ENCODE peak calls at places on chromosomes 6 and 20, in six cellular contexts. D is right lobe of liver, E is heart left ventricle, U is transverse colon, S is K562, X is body of pancreas. I is an unnamed sample.

GRCh38 chr6:133170602-133171001 is 70.6 kb upstream of the EYA4 start:
- DNase-seq in D (no peak), E (no peak), U (no peak), S (no peak), X (no peak), I (no peak)

GRCh38 chr6:30820196-30820595 is 64.1 kb upstream of the DDR1 start:
- DNase-seq in D (no peak), E (peak; percentile 75), U (peak; percentile 76), S (no peak), X (peak; percentile 51), I (no peak)

GRCh38 chr6:12576389-12576788 is 140.2 kb upstream of the PHACTR1 start:
- DNase-seq in D (no peak), E (no peak), U (no peak), S (no peak), X (no peak), I (no peak)

GRCh38 chr6:36875250-36875633 is 639 bp upstream of the PPIL1 start:
- DNase-seq in D (no peak), E (no peak), U (no peak), S (peak; percentile 37), X (no peak), I (no peak)

GRCh38 chr20:44714102-44714700 is 968 bp upstream of the CCN5 start:
- DNase-seq in D (no peak), E (peak; percentile 83), U (no peak), S (no peak), X (no peak), I (no peak)

GRCh38 chr6:53611342-53611741 is 54.2 kb downstream of the KLHL31 start:
- DNase-seq in D (no peak), E (no peak), U (no peak), S (no peak), X (no peak), I (no peak)

GRCh38 chr20:651713-652610 is 1.0 kb downstream of the SRXN1 start:
- DNase-seq in D (no peak), E (no peak), U (peak; percentile 27), S (peak; percentile 58), X (no peak), I (no peak)

GRCh38 chr6:26053929-26054658 is 33.1 kb upstream of the HFE start:
- DNase-seq in D (no peak), E (no peak), U (no peak), S (no peak), X (no peak), I (no peak)

GRCh38 chr6:85675030-85675819 is 32.5 kb upstream of the SYNCRIP start:
- DNase-seq in D (no peak), E (no peak), U (peak; percentile 23), S (no peak), X (no peak), I (no peak)

GRCh38 chr6:130503146-130503545 is 137.3 kb downstream of the TMEM200A start:
- DNase-seq in D (no peak), E (no peak), U (no peak), S (no peak), X (no peak), I (no peak)

GRCh38 chr6:80338201-80338836 is 231.8 kb downstream of the BCKDHB start:
- DNase-seq in D (peak; percentile 52), E (peak; percentile 50), U (peak; percentile 54), S (peak; percentile 57), X (peak; percentile 70), I (peak; percentile 58)

GRCh38 chr20:16404640-16405039 is 168.6 kb downstream of the KIF16B start:
- DNase-seq in D (no peak), E (no peak), U (no peak), S (no peak), X (no peak), I (no peak)

GRCh38 chr6:132017921-132018320 is 66.7 kb upstream of the CCN2 start:
- DNase-seq in D (no peak), E (no peak), U (no peak), S (no peak), X (no peak), I (no peak)

GRCh38 chr6:165841153-165841558 is 178.1 kb upstream of the PDE10A start:
- DNase-seq in D (no peak), E (no peak), U (no peak), S (no peak), X (no peak), I (no peak)
- TF ChIP-seq POLR2A in D (no peak), E (no peak), U (no peak), S (no peak), X (no peak), I (no peak)

DNA sequence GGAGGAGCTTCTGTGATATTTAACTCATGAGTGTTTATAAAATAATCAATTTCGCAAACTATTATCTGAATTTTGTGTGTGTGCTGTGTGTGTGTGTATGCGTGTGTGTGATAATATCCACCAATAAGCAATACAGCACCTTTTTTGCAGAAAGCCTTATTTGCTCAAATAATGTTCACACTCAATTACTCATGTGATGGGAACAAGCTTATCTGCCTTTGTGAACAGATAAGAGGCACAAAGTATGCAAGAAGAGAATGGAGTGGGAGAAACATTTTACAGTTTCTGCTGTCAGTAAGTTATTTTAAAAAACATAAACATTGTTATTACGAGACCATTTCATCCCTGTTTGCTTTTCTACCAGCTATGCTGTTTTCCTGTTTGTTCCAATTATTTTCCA is 36.7 kb upstream of the PTPRK start:
- DNase-seq in D (no peak), E (no peak), U (no peak), S (no peak), X (no peak), I (no peak)
- TF ChIP-seq CTCF in D (no peak), E (no peak), U (no peak), S (no peak), X (no peak), I (no peak)

GRCh38 chr20:63651942-63652191 is 1.4 kb downstream of the STMN3 start:
- DNase-seq in D (no peak), E (no peak), U (no peak), S (peak; percentile 29), X (no peak), I (no peak)
- H3K27ac ChIP-seq in D (no peak overlapping the region), E (no peak overlapping the region), U (no peak overlapping the region), S (no peak overlapping the region), X (no peak overlapping the region), I (peak overlapping the region; percentile 76)

DNA sequence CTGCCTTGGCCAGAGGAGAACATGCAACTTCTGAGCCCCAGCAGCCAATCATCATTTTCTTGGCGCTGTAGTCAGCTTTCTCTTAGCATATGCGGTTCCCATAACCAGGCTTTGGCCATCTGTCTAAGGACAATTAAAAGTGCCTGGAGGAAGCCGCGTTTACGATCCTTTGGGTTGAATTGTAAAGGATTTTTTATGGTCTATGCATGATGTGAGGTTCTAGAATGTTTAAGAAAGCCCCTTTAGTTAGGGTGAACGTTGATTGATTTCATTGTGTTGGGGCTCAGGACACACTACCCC is 791 bp upstream of the CDK19 start:
- DNase-seq in D (no peak), E (no peak), U (no peak), S (no peak), X (no peak), I (no peak)
- TF ChIP-seq POLR2A in D (no peak), E (no peak), U (no peak), S (no peak), X (no peak), I (no peak)

GRCh38 chr20:10225439-10226080 is 6.9 kb downstream of the SNAP25 start:
- DNase-seq in D (no peak), E (no peak), U (no peak), S (peak; percentile 25), X (no peak), I (no peak)
- TF ChIP-seq CTCF in D (no peak), E (no peak), U (no peak), S (peak; percentile 39), X (no peak), I (no peak)

GRCh38 chr20:38291961-38292360 is 12.0 kb upstream of the BPI start:
- DNase-seq in D (no peak), E (no peak), U (no peak), S (no peak), X (no peak), I (no peak)
- H3K27ac ChIP-seq in D (no peak overlapping the region), E (no peak overlapping the region), U (no peak overlapping the region), S (no peak overlapping the region), X (no peak overlapping the region), I (no peak overlapping the region)

I was measured in adrenal gland.